ENCODE peak calls at places on chromosomes 13 and 19, in five cellular contexts. E is body of pancreas, I is uterus, P is heart left ventricle, C is pancreas. M is an unnamed sample. For H3K9me3, the result is how much of the 10 kb centered on the place peaks cover.

GRCh38 chr19:858284-858683 is 1.2 kb upstream of the CFD start:
- DNase-seq in E (no peak), I (no peak), P (no peak), C (no peak), M (no peak)

GRCh38 chr13:40498461-40498860 is 168.0 kb downstream of the FOXO1 start:
- DNase-seq in E (no peak), I (no peak), P (no peak), C (no peak), M (no peak)

GRCh38 chr13:31350560-31350959 is 150.8 kb downstream of the B3GLCT start:
- DNase-seq in E (no peak), I (no peak), P (no peak), C (no peak), M (no peak)

GRCh38 chr13:93714171-93714570 is 487.6 kb downstream of the GPC6 start:
- DNase-seq in E (no peak), I (no peak), P (no peak), C (no peak), M (no peak)

GRCh38 chr19:18274776-18275356 is 614 bp upstream of the IQCN start:
- DNase-seq in E (peak), I (peak), P (peak), C (peak), M (peak)

GRCh38 chr19:38990949-38991697 is 15.6 kb upstream of the FBXO17 start:
- DNase-seq in E (no peak), I (no peak), P (no peak), C (no peak), M (no peak)

GRCh38 chr19:5369962-5370367 is 29.4 kb upstream of the PTPRS start:
- DNase-seq in E (peak), I (no peak), P (no peak), C (peak), M (peak)

GRCh38 chr19:6253886-6254285 is 25.9 kb downstream of the MLLT1 start:
- DNase-seq in E (no peak), I (no peak), P (no peak), C (no peak), M (no peak)

GRCh38 chr13:41458939-41459753 is 1.8 kb downstream of the RGCC start:
- DNase-seq in E (peak), I (peak), P (peak), C (no peak), M (peak)

GRCh38 chr19:38667552-38668205 is 20.2 kb downstream of the ACTN4 start:
- DNase-seq in E (no peak), I (no peak), P (no peak), C (no peak), M (no peak)

GRCh38 chr19:54317108-54317964 is 4.4 kb upstream of the LILRA5 start:
- DNase-seq in E (peak), I (no peak), P (no peak), C (no peak), M (no peak)

GRCh38 chr13:44273991-44274810 is 99.4 kb upstream of the SERP2 start:
- DNase-seq in E (peak), I (peak), P (no peak), C (no peak), M (peak)

GRCh38 chr13:102933076-102933922 is 87.5 kb downstream of the ERCC5 start:
- DNase-seq in E (no peak), I (no peak), P (no peak), C (no peak), M (no peak)
- TF ChIP-seq CTCF in E (no peak), I (no peak), P (no peak), C (no peak), M (no peak)

GRCh38 chr19:56383826-56384605 is 9.3 kb downstream of the ZNF582 start:
- DNase-seq in E (no peak), I (no peak), P (no peak), C (no peak), M (no peak)
- H3K9me3 ChIP-seq in E (under half), I (under half), P (half or more), C (under half), M (half or more)

GRCh38 chr13:45466359-45466758 is 1.6 kb downstream of the COG3 start:
- DNase-seq in E (no peak), I (no peak), P (no peak), C (no peak), M (peak)
- H3K4me3 ChIP-seq in E (no peak), I (no peak), P (peak), C (peak), M (no peak)

GRCh38 chr13:20193924-20194631 is 1.3 kb upstream of the GJB2 start:
- DNase-seq in E (no peak), I (no peak), P (no peak), C (no peak), M (peak)

GRCh38 chr13:20193142-20193923 is 595 bp upstream of the GJB2 start:
- DNase-seq in E (no peak), I (no peak), P (no peak), C (peak), M (peak)

GRCh38 chr13:20191311-20191901 is 1.3 kb downstream of the GJB2 start:
- DNase-seq in E (no peak), I (no peak), P (no peak), C (peak), M (peak)

GRCh38 chr13:20191902-20192469 is 752 bp downstream of the GJB2 start:
- DNase-seq in E (peak), I (no peak), P (no peak), C (peak), M (peak)

GRCh38 chr13:20192470-20193141 is at the start of gene GJB2:
- DNase-seq in E (no peak), I (no peak), P (no peak), C (peak), M (peak)
- TF ChIP-seq CTCF in E (no peak), I (no peak), P (no peak), C (no peak), M (no peak)

DNA sequence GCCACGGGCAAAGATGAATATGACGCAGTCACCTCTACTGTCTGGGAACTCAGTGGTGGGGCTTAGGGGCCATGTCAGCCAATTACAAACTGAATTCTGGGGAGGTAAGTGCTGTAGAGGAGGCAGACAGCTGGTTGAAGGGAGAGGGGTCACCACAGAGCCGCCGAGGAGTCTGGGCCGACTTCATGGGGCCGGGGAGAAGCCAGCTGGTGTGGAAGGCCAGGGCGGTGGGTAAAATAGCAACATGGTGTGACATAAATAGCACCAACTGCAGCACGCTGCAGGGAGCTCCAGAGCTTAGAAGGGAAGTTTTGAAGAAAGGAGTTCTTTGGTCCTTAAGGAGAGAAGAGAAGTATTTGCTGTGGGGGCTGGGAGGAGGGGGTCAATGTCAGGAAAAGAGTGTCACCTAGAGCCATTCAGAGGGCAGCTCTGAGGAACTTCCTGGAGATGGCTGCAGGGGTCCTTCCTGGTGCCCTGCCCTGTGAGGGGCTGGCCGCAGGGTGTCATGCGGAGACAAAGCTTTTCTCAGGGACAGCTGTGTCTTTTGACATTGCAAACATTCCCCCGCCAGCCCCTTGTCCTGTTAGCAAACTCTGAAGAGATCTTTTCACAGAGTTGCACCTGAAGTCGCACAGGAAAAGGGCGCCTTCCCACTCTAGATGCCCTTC is 6.4 kb downstream of the METTL21C start:
- DNase-seq in E (no peak), I (no peak), P (no peak), C (no peak), M (no peak)
- H3K9me3 ChIP-seq in E (under half), I (under half), P (under half), C (under half), M (under half)

GRCh38 chr19:45474191-45474940 is 6.6 kb downstream of the FOSB start:
- DNase-seq in E (no peak), I (no peak), P (no peak), C (no peak), M (no peak)

GRCh38 chr19:45471866-45472556 is 4.2 kb downstream of the FOSB start:
- DNase-seq in E (no peak), I (no peak), P (no peak), C (no peak), M (no peak)

GRCh38 chr19:45471116-45471865 is 3.5 kb downstream of the FOSB start:
- DNase-seq in E (no peak), I (no peak), P (no peak), C (no peak), M (no peak)

GRCh38 chr19:45473366-45474190 is 5.8 kb downstream of the FOSB start:
- DNase-seq in E (no peak), I (no peak), P (no peak), C (no peak), M (no peak)

GRCh38 chr19:45472557-45473365 is 5.0 kb downstream of the FOSB start:
- DNase-seq in E (no peak), I (no peak), P (no peak), C (no peak), M (no peak)
- H3K4me3 ChIP-seq in E (no peak), I (no peak), P (peak), C (no peak), M (no peak)

GRCh38 chr13:29698106-29698505 is 102.6 kb upstream of the SLC7A1 start:
- DNase-seq in E (no peak), I (no peak), P (no peak), C (no peak), M (no peak)

GRCh38 chr13:29689548-29689947 is 94.1 kb upstream of the SLC7A1 start:
- DNase-seq in E (no peak), I (no peak), P (no peak), C (no peak), M (no peak)

GRCh38 chr13:29696606-29697005 is 101.1 kb upstream of the SLC7A1 start:
- DNase-seq in E (no peak), I (no peak), P (no peak), C (no peak), M (no peak)

GRCh38 chr13:29688193-29688592 is 92.7 kb upstream of the SLC7A1 start:
- DNase-seq in E (no peak), I (no peak), P (no peak), C (no peak), M (no peak)

DNA sequence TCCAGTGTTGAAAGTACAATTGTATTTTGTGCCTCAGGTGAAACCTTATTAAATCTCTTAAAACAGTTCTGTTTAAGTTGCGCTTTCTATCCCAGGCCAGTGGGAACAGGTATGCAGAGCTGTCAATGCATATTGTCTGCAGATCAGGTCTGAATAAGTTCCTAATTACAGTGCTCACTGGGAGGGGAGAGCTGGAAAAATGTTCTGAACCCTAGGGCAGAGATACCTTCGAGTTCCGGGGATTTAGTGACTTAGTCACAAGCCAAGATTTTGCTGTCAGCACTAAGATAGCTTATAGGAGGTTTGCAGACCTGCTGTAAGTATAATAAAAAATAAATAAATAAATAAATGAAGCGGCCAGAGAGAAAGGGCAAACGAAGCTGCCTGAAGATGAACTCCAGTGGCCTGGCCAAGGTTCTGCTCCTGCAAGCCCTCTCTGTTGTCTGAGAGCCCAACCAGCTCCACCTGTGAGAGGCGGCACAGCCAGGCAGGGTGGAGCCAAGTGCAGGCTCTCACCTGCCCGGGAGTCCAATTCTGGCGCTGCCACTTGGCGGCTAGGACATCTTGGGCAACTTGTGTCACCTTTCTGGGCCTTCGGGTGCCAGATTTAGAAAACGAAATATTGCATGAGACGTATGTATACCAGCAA is 97.9 kb upstream of the SLC7A1 start:
- DNase-seq in E (peak), I (no peak), P (no peak), C (no peak), M (peak)
- TF ChIP-seq CTCF in E (peak), I (no peak), P (no peak), C (no peak), M (no peak)

GRCh38 chr19:50042363-50043024 is 16.7 kb downstream of the ZNF473 start:
- DNase-seq in E (no peak), I (no peak), P (no peak), C (no peak), M (no peak)
- H3K9me3 ChIP-seq in E (under half), I (half or more), P (under half), C (under half), M (under half)

GRCh38 chr13:66994097-66994496 is 236.0 kb downstream of the PCDH9 start:
- DNase-seq in E (peak), I (no peak), P (peak), C (peak), M (peak)
- H3K4me3 ChIP-seq in E (peak), I (no peak), P (peak), C (peak), M (no peak)

DNA sequence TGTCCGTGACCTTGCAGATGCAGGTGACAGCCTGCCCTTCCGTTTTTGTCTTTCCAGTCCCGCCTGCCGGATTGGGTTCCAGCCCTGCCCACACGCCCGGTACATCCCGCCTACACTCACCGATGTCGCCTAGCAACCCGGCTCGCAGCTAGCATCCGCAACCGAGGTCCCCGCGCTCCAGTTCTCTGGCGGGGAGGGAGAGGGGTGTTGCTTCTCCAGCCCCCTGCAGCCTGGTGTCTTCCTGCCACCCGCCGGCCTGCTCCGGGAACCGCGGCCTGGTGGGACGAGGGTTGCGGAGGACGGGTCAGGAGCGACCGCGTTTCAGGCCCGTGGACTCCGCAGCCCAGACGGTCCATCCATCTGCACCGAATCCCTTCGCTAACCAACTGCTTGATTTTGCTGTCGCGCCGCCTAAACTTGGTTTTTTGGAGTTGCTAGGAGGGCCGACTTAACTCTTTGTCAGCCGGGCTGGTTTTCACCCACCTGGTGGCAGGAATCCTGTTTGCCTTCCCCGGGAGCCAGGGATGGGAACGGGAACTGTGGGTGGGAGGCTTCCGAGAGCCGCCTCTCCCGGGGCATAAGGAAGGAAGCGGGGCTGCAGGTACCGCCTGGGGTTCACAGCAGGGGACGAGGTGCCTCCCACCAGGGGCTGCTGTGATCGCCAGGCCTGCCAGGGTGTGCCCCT is 15.4 kb upstream of the MATK start:
- DNase-seq in E (peak), I (no peak), P (peak), C (no peak), M (peak)
- TF ChIP-seq CTCF in E (no peak), I (no peak), P (no peak), C (no peak), M (no peak)